ENCODE peak calls at places on chromosomes 6 and 20, in four cellular contexts. N is hepatocyte, F is BE2C, H is lung. P is an unnamed sample.

GRCh38 chr6:12391472-12391871 is 101.3 kb downstream of the EDN1 start:
- DNase-seq in N (no peak), F (no peak), H (no peak), P (no peak)

GRCh38 chr6:125974214-125974866 is 12.0 kb upstream of the TRMT11 start:
- DNase-seq in N (peak), F (no peak), H (no peak), P (peak)

GRCh38 chr6:131954775-131955107 is 3.6 kb upstream of the CCN2 start:
- DNase-seq in N (peak), F (no peak), H (peak), P (peak)

GRCh38 chr20:23668477-23668951 is 20.3 kb downstream of the CST4 start:
- DNase-seq in N (peak), F (peak), H (peak), P (peak)

GRCh38 chr6:1651362-1651761 is 41.6 kb downstream of the FOXC1 start:
- DNase-seq in N (no peak), F (no peak), H (no peak), P (no peak)

GRCh38 chr6:15481892-15482291 is 180.9 kb downstream of the DTNBP1 start:
- DNase-seq in N (no peak), F (peak), H (no peak), P (no peak)

GRCh38 chr6:26204332-26205160 is 117.3 kb downstream of the HFE start:
- DNase-seq in N (peak), F (peak), H (peak), P (peak)

GRCh38 chr6:137489410-137490371 is 4.5 kb downstream of the OLIG3 start:
- DNase-seq in N (no peak), F (no peak), H (no peak), P (no peak)

GRCh38 chr6:163260111-163260895 is 154.2 kb upstream of the QKI start:
- DNase-seq in N (peak), F (peak), H (no peak), P (peak)

GRCh38 chr20:24768977-24769675 is 179.9 kb upstream of the CST7 start:
- DNase-seq in N (peak), F (peak), H (no peak), P (no peak)

GRCh38 chr20:48314925-48315592 is 512.7 kb downstream of the PREX1 start:
- DNase-seq in N (no peak), F (no peak), H (no peak), P (no peak)

DNA sequence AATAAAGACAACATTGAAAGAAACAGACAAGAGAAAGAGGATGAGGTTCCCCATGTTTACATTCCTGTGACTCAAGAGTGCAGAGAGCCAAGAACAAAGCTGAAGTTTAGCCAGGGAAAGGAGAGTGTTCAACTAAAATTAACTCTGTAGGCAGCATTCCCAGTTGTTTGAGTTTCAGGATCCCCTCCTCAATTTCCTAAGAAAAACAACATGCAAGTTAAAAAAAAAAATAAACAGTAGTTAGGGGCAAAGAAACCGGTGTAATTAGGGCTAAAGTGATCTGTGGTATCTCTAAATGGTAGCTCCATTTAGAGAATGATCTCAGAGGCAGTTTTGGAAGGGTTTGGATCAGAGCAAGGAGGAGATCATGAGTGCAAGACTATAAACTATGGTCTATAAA is 30.9 kb upstream of the RAB23 start:
- DNase-seq in N (no peak), F (no peak), H (no peak), P (peak)
- H3K4me3 ChIP-seq in N (no peak), F (no peak), H (no peak), P (no peak)

DNA sequence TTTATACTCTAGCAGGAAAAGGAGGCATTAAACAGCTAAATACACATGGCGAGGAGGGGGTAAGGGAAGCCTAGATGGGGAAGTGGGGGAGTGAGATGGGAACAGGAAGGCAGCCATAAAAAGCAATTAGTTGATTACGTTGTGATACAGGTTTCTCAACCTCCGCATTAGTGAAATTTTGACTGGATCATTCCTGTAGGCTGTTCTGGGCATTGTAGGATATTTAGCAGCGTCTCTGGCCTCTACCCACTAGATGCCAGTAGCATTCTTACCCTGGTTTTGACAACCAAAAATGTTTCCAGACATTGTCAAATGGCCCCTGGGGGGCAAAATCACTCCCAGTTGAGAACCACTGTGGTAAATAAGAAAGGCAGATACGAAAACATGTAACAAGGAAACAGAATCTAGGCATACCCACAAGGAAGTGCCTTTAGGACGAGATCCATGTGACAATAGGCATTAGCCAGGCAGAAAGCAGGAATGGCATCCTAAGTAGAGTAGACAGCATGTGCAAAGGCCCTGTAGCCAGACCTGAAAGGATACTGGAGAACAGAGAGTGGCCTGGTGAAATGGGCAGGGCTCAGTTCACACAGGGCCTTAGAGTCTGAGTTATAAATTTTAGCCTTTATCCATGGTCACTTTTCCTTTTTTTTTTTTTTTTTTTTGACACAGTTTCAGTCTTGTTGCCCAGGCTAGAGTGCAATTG is 25.8 kb upstream of the PTPN1 start:
- DNase-seq in N (no peak), F (no peak), H (no peak), P (no peak)
- TF ChIP-seq CTCF in N (no peak), F (no peak), H (no peak), P (no peak)

GRCh38 chr6:157625764-157626163 is 197.3 kb upstream of the SNX9 start:
- DNase-seq in N (no peak), F (no peak), H (no peak), P (no peak)
- H3K4me3 ChIP-seq in N (no peak), F (no peak), H (no peak), P (no peak)

DNA sequence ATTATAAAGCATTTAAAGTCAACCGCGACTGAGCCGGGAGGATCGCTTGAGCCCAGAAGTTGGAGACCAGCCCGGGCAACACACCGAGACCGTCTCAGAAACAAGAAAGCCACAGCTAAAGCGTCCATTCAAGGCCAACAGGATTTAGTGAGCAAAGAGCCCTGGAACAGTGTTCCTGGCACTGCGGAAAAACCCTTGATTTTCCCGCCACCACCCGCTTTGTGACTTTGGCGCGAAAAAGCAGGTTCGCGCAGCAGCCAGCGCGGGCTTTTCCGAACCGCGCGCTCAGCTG is 669 bp downstream of the PCNA start:
- DNase-seq in N (no peak), F (no peak), H (no peak), P (no peak)
- TF ChIP-seq CTCF in N (no peak), F (no peak), H (no peak), P (no peak)

GRCh38 chr6:41373367-41373918 is 38.0 kb downstream of the NCR2 start:
- DNase-seq in N (no peak), F (no peak), H (no peak), P (peak)

GRCh38 chr6:41371461-41371991 is 36.1 kb downstream of the NCR2 start:
- DNase-seq in N (peak), F (no peak), H (peak), P (peak)

GRCh38 chr6:41372526-41373366 is 37.3 kb downstream of the NCR2 start:
- DNase-seq in N (no peak), F (no peak), H (no peak), P (peak)

GRCh38 chr6:41370488-41371111 is 35.2 kb downstream of the NCR2 start:
- DNase-seq in N (no peak), F (no peak), H (no peak), P (no peak)

DNA sequence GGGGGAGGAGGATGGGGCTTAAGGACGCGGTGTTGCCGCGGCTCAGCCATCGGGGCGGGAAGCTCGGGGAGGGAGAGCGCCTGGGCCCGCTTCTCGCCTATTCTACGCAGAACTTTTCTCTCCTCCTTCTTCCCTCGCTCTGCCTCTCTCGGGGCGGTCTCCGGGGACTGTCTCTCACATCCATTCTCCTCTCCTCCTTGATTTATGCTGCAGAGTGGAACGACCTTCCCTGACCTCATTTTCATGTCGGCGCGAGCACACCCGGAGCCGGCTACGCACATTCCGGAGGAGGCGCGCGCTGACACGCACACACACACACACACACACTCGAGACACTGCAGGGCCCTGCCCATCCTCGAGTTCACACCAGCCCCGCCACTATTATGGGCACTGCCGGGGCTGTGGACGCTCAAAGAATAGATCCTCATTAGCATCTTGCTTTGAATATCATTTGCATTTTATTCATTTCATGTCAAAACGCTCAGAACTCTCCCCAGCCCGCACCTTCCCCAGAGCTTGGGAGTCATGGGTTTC is 36.7 kb downstream of the NCR2 start:
- DNase-seq in N (peak), F (no peak), H (no peak), P (peak)
- H3K4me3 ChIP-seq in N (no peak), F (no peak), H (no peak), P (no peak)

DNA sequence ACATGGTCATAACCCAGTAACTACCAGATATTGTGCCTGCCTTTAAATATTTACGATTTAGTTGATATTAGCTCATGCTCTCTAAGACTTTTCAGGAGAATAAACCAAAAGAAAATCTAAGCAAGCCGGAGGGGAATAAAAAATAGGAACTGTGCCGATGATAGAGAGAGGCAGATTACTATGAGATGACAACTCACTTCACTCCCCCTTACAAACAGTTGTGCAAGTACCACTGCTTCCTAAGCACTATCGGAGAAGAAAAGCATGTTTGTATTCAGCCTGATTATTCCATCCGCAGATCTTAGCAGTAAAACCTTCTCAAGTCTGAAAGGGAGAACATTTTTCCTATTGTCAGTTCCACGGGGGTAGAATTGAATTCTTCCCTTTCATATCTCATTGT is 294.4 kb downstream of the KCNQ5 start:
- DNase-seq in N (no peak), F (no peak), H (no peak), P (no peak)
- TF ChIP-seq CTCF in N (no peak), F (no peak), H (no peak), P (no peak)

GRCh38 chr6:43472515-43472914 is 4.9 kb upstream of the TJAP1 start:
- DNase-seq in N (no peak), F (no peak), H (no peak), P (no peak)

GRCh38 chr6:43477235-43478007 is at the start of gene TJAP1:
- DNase-seq in N (peak), F (peak), H (peak), P (peak)

GRCh38 chr6:43475506-43475905 is 1.9 kb upstream of the TJAP1 start:
- DNase-seq in N (no peak), F (no peak), H (no peak), P (no peak)

GRCh38 chr6:43478008-43478372 is 620 bp downstream of the TJAP1 start:
- DNase-seq in N (no peak), F (no peak), H (no peak), P (no peak)

DNA sequence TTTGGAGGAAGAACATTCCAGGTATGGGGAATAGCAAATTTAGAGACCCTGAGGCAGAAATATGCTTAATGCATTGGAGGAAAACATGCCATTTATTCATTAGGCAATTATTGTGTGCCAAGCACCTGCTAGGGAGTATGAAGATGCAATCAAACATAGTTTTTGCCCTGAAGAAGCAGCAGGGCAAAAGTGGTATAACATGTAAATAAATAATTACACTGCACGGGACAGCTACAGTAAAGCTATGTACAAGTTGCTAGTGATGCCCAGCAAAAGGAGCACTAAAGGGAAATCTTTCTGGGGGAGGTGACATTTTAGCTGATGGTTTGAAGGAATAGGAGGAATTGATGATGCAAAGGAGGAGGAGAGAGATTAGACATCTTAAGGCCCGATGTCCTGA is 626 bp upstream of the TJAP1 start:
- DNase-seq in N (no peak), F (no peak), H (no peak), P (no peak)
- H3K4me3 ChIP-seq in N (no peak), F (peak), H (no peak), P (peak)

GRCh38 chr20:60255426-60255825 is 297.2 kb downstream of the CDH26 start:
- DNase-seq in N (no peak), F (no peak), H (no peak), P (no peak)
- TF ChIP-seq CTCF in N (no peak), F (no peak), H (no peak), P (no peak)

DNA sequence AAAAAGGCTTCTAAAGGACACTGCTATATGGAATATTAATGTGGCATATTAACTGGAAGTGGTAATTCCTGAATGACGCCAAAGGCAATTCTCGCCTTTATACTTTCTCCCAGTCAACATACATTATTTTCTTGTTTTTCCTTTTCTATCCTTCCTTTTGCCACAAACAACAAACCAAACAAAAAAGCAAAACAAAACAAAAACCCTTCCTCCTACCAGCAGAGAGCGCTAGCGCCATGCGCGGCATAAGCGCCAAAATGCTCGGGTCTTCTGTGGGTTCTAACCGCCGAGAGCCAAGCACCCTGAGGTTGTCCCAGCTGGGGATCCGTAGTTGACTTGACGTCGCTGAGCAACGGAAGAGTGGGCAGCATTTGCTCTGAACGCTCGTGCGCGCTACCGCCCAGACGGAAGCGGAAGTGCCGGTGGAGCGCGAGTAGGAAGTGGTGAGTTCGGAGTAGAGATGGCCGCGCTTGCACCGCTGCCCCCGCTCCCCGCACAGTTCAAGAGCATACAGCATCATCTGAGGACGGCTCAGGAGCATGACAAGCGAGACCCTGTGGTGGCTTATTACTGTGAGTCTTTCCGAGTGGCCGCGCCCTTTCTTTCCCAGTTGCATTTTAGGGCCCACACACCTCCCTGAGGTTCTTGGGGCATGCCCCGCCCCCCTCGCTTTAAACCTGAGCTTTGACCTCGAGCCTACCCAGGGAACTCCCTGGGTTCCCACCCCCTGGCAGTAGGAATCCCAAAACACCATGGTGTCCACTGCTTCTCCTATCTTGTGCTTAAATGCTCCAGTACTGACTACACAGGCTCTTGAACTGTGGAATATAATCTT is at the start of the genes NMBR and VTA1:
- DNase-seq in N (peak), F (peak), H (peak), P (peak)
- H3K4me3 ChIP-seq in N (peak), F (peak), H (peak), P (peak)

DNA sequence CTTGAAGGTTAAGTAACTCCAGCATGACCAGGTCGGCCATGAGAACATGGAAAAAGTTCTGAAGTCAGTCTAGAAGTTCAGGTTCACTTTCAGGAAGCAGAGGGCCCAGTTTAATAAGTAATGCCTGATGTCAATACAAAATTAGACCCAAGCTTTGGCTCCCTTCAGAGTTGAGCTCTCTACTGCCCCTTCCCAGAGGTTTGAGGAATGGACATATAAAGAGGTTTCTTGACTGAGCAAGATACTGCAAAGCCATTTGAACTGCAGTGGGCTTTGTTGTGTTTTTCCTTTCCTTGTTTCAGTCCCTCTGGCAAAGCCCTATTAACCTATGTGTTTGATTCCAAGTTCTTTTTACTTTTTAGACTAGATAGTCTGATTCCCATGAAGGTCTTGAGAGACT is 97.8 kb upstream of the PREP start:
- DNase-seq in N (no peak), F (no peak), H (no peak), P (no peak)
- TF ChIP-seq CTCF in N (no peak), F (peak), H (no peak), P (no peak)

P was measured in astrocyte of the spinal cord.